ENCODE peak calls at places on chromosomes 5 and 9, in seven cellular contexts. N is ovary, W is astrocyte, F is tibial artery, Z is GM23338, X is PC-3, G is HCT116. K is an unnamed sample. For H3K27me3, the result is how much of the 10 kb centered on the place peaks cover.

GRCh38 chr5:72394688-72395087 is 74.5 kb downstream of the PTCD2 start:
- DNase-seq in N (no peak), W (no peak), F (no peak), Z (peak), X (peak), G (no peak), K (no peak)

GRCh38 chr9:33014665-33015014 is 10.4 kb upstream of the DNAJA1 start:
- DNase-seq in N (no peak), W (no peak), F (no peak), Z (peak), X (no peak), G (no peak), K (no peak)

GRCh38 chr5:33361781-33362180 is 79.0 kb upstream of the TARS1 start:
- DNase-seq in N (no peak), W (no peak), F (no peak), Z (no peak), X (no peak), G (no peak), K (no peak)

GRCh38 chr5:59328801-59329296 is 564.7 kb downstream of the PDE4D start:
- DNase-seq in N (no peak), W (peak), F (no peak), Z (peak), X (no peak), G (no peak), K (no peak)

GRCh38 chr9:137435980-137436760 is 5.0 kb downstream of the ENTPD8 start:
- DNase-seq in N (peak), W (peak), F (no peak), Z (no peak), X (peak), G (peak), K (no peak)

GRCh38 chr9:93264338-93265125 is 80.6 kb downstream of the WNK2 start:
- DNase-seq in N (no peak), W (no peak), F (peak), Z (no peak), X (no peak), G (no peak), K (no peak)

GRCh38 chr5:44389410-44389879 is at the start of gene FGF10:
- DNase-seq in N (peak), W (no peak), F (no peak), Z (peak), X (no peak), G (no peak), K (no peak)

GRCh38 chr5:125034331-125034730 is 287.9 kb upstream of the ZNF608 start:
- DNase-seq in N (no peak), W (no peak), F (no peak), Z (no peak), X (no peak), G (no peak), K (no peak)

GRCh38 chr5:8981496-8981895 is 564.4 kb downstream of the SEMA5A start:
- DNase-seq in N (no peak), W (peak), F (no peak), Z (no peak), X (no peak), G (no peak), K (no peak)

GRCh38 chr9:32524558-32525461 is 1.2 kb downstream of the RIGI start:
- DNase-seq in N (no peak), W (peak), F (no peak), Z (peak), X (peak), G (no peak), K (no peak)

GRCh38 chr9:18240213-18240612 is 233.7 kb upstream of the ADAMTSL1 start:
- DNase-seq in N (no peak), W (no peak), F (no peak), Z (no peak), X (no peak), G (no peak), K (no peak)

GRCh38 chr5:140189977-140190867 is 15.2 kb downstream of the CYSTM1 start:
- DNase-seq in N (no peak), W (peak), F (no peak), Z (no peak), X (no peak), G (no peak), K (no peak)

GRCh38 chr9:137433916-137434431 is 7.2 kb downstream of the ENTPD8 start:
- DNase-seq in N (no peak), W (no peak), F (no peak), Z (no peak), X (no peak), G (no peak), K (no peak)

GRCh38 chr5:170885281-170885680 is 23.5 kb downstream of the RANBP17 start:
- DNase-seq in N (no peak), W (peak), F (no peak), Z (no peak), X (no peak), G (no peak), K (no peak)

GRCh38 chr5:137837741-137838389 is 29.8 kb upstream of the MYOT start:
- DNase-seq in N (no peak), W (peak), F (no peak), Z (no peak), X (no peak), G (no peak), K (no peak)

GRCh38 chr5:99104538-99105132 is 175.8 kb upstream of the CHD1 start:
- DNase-seq in N (no peak), W (peak), F (no peak), Z (peak), X (peak), G (peak), K (no peak)

GRCh38 chr5:168167338-168167737 is 124.1 kb upstream of the WWC1 start:
- DNase-seq in N (no peak), W (no peak), F (no peak), Z (no peak), X (no peak), G (no peak), K (no peak)

GRCh38 chr9:109903515-109904138 is 123.6 kb downstream of the PALM2AKAP2 start:
- DNase-seq in N (peak), W (peak), F (peak), Z (peak), X (peak), G (peak), K (peak)
- TF ChIP-seq CTCF in N (no peak), W (peak), F (peak), Z (peak), X (peak), G (peak), K (peak)

DNA sequence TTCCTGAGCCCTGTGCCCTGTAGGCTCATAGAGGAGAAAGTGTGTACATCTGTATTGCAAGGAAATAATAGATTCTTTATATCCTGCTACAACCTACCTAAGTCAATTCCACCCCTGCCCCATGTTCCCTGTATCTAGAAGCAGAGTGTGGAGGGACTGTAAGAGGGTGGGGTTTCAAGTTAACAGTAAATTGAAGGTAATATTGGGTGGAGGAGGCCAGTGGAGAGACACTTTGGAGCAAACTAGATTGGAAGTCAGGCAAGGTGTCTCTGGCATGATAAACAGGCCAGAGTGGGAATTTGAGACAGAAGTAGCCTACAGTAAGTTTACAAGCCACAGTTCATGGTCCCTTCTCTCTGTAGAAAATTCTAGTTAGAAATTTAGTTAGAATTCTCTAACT is 2.3 kb upstream of the HEMGN start:
- DNase-seq in N (no peak), W (no peak), F (no peak), Z (no peak), X (no peak), G (no peak), K (no peak)
- H3K27me3 ChIP-seq in N (under half), W (half or more), F (under half), Z (half or more), X (under half), G (under half), K (under half)

GRCh38 chr9:22244141-22245011 is 202.2 kb upstream of the DMRTA1 start:
- DNase-seq in N (peak), W (peak), F (no peak), Z (peak), X (peak), G (peak), K (no peak)
- H3K4me3 ChIP-seq in N (no peak), W (no peak), F (no peak), Z (no peak), X (no peak), G (no peak), K (no peak)

GRCh38 chr9:21097817-21098216 is 20.1 kb upstream of the IFNB1 start:
- DNase-seq in N (no peak), W (no peak), F (no peak), Z (no peak), X (no peak), G (no peak), K (no peak)

GRCh38 chr9:21096901-21097255 is 19.1 kb upstream of the IFNB1 start:
- DNase-seq in N (no peak), W (no peak), F (no peak), Z (no peak), X (no peak), G (no peak), K (no peak)

GRCh38 chr9:21096172-21096900 is 18.6 kb upstream of the IFNB1 start:
- DNase-seq in N (no peak), W (peak), F (no peak), Z (no peak), X (no peak), G (no peak), K (no peak)

GRCh38 chr9:21104787-21105186 is 27.0 kb upstream of the IFNB1 start:
- DNase-seq in N (no peak), W (no peak), F (no peak), Z (no peak), X (no peak), G (no peak), K (no peak)

DNA sequence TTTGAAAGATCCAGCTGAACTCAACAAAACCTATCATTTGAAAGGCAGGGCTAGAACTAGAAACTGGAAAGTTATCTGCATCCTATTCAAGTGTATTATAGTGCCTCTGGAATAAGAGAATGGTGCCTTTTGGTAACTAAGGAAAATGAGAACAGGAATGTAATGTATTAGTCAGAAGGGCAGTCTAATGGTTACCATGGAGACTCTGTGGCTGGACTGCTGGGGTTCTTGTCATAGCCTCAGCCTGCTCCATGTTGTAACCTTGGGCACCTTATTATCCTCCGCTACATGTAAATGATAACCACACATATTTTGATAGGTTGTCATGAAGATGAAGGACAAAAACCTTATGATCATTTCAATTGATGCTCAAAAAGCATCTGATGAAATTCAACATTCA is 24.6 kb upstream of the IFNB1 start:
- DNase-seq in N (no peak), W (peak), F (no peak), Z (no peak), X (no peak), G (no peak), K (no peak)
- TF ChIP-seq CTCF in N (no peak), W (no peak), F (no peak), Z (no peak), X (no peak), G (no peak), K (no peak)

DNA sequence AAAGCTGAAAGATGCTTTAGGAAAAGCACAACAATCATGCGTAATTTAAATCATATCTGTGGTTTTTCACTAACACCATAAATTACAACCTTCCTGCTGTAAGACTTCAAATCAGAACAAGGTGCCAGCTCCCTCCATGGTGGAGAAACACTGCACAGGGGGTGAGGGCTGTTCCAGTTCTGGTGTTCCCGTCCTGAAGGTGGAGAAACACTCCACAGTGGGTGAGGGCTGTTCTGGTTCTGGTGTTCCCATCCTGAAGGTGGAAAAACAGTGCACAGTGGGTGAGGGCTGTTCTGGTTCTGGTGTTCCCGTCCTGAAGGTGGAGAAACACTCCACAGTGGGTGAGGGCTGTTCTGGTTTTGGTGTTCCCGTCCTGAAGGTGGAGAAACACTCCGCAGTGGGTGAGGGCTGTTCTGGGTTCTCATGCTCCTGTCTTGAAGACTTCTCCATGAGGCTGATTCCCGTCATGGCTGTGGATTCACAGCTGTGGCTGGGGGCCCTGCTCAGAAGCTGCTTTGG is 12.9 kb downstream of the PLEKHG4B start:
- DNase-seq in N (no peak), W (no peak), F (no peak), Z (no peak), X (no peak), G (no peak), K (no peak)
- H3K27me3 ChIP-seq in N (under half), W (under half), F (under half), Z (under half), X (under half), G (under half), K (under half)

DNA sequence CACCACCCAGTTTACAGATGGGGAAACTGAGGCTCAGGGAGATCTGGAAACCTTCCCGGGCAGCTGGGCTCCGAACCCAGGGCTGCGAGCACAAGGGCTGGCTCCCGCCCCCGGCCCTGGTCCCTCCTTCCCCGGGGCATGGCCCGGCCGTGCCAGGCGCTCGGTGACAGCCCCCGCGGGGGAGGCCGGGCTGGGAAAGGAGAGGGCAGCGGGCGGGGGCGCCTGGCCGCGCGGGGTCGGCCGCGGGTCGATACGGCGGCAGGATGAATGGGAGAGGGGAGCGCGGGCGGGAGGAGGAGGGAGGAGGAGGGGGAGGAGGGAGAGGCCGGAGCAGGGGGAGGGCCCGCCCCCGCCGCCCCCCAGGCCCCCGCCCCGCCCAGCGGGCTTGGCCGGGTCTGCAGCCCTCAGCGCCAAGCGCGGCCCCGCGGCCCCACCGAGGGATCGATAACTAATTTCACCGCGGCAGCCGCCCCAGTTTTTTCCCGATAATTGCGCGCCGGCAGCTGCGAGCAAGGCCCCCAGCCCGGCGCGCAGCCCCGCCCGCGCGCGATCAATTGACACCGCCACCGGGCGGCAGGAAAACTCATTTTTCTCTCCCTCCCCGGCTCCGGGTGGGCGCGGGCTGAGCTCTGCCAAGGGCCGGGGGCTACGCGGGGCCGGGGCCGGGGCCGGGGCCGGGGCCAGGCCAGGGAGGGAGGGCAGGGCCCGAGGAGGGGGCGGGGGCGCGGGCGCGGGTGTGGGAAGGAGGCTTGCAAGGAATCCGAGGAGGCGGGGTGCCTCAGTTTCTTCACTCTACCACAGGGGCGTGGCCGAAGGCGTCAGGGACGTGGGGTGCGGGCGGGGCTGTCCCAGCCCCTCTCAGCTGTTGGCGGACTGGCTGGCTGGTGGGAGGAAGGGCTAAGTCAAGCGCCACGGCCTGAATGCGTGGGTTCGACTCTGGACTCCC is 52.1 kb downstream of the C9orf50 start:
- DNase-seq in N (peak), W (no peak), F (peak), Z (peak), X (no peak), G (no peak), K (no peak)
- H3K4me3 ChIP-seq in N (peak), W (peak), F (peak), Z (peak), X (peak), G (peak), K (peak)